ENCODE peak calls at places on chromosomes 6 and 20, in five cellular contexts. P is HEK293T, Z is H1, R is NT2/D1, K is HepG2. A is an unnamed sample.

GRCh38 chr6:41236276-41236675 is 8.1 kb downstream of the TREML4 start:
- DNase-seq in P (no peak), Z (no peak), R (no peak), K (no peak), A (no peak)

GRCh38 chr6:20706293-20707165 is 172.3 kb downstream of the CDKAL1 start:
- DNase-seq in P (no peak), Z (no peak), R (no peak), K (no peak), A (no peak)

GRCh38 chr20:8322654-8323053 is 190.6 kb downstream of the PLCB1 start:
- DNase-seq in P (no peak), Z (no peak), R (no peak), K (no peak), A (no peak)

GRCh38 chr6:152099816-152100618 is 292.5 kb downstream of the ESR1 start:
- DNase-seq in P (no peak), Z (no peak), R (no peak), K (no peak), A (no peak)

GRCh38 chr6:33684983-33685382 is 26.5 kb downstream of the UQCC2 start:
- DNase-seq in P (no peak), Z (no peak), R (no peak), K (no peak), A (no peak)

GRCh38 chr20:17848649-17849048 is 119.9 kb downstream of the SNX5 start:
- DNase-seq in P (no peak), Z (no peak), R (no peak), K (no peak), A (no peak)

GRCh38 chr20:51446656-51447055 is 95.9 kb downstream of the NFATC2 start:
- DNase-seq in P (peak), Z (no peak), R (peak), K (peak), A (no peak)

GRCh38 chr6:143405381-143406154 is 44.9 kb downstream of the ADAT2 start:
- DNase-seq in P (no peak), Z (no peak), R (no peak), K (no peak), A (no peak)

GRCh38 chr6:34142599-34142998 is 3.3 kb downstream of the GRM4 start:
- DNase-seq in P (no peak), Z (no peak), R (no peak), K (no peak), A (no peak)

GRCh38 chr6:36577298-36577697 is 16.9 kb upstream of the SRSF3 start:
- DNase-seq in P (no peak), Z (no peak), R (no peak), K (peak), A (no peak)

GRCh38 chr6:27472182-27472616 is 706 bp downstream of the ZNF184 start:
- DNase-seq in P (peak), Z (no peak), R (no peak), K (peak), A (peak)

GRCh38 chr6:7907159-7907558 is 3.4 kb downstream of the TXNDC5 start:
- DNase-seq in P (no peak), Z (no peak), R (no peak), K (no peak), A (no peak)

GRCh38 chr6:1388081-1388926 is 1.1 kb upstream of the FOXF2 start:
- DNase-seq in P (peak), Z (no peak), R (no peak), K (no peak), A (no peak)

GRCh38 chr20:31718952-31719643 is 3.6 kb downstream of the BCL2L1 start:
- DNase-seq in P (no peak), Z (no peak), R (no peak), K (no peak), A (no peak)

GRCh38 chr6:105790635-105791034 is 295.5 kb upstream of the PRDM1 start:
- DNase-seq in P (no peak), Z (no peak), R (no peak), K (no peak), A (no peak)

GRCh38 chr6:111291860-111292259 is 191.2 kb downstream of the REV3L start:
- DNase-seq in P (no peak), Z (no peak), R (no peak), K (no peak), A (no peak)
- TF ChIP-seq SUZ12 in P (no peak), Z (no peak), R (no peak), K (no peak), A (no peak)

GRCh38 chr6:137709424-137710281 is 157.4 kb upstream of the TNFAIP3 start:
- DNase-seq in P (no peak), Z (no peak), R (no peak), K (no peak), A (no peak)

GRCh38 chr6:137715589-137716045 is 151.4 kb upstream of the TNFAIP3 start:
- DNase-seq in P (no peak), Z (no peak), R (no peak), K (no peak), A (no peak)

GRCh38 chr6:137712587-137712986 is 154.5 kb upstream of the TNFAIP3 start:
- DNase-seq in P (no peak), Z (no peak), R (no peak), K (no peak), A (no peak)

GRCh38 chr6:137708481-137708880 is 158.6 kb upstream of the TNFAIP3 start:
- DNase-seq in P (no peak), Z (no peak), R (no peak), K (no peak), A (no peak)

GRCh38 chr6:137711929-137712328 is 155.1 kb upstream of the TNFAIP3 start:
- DNase-seq in P (no peak), Z (no peak), R (no peak), K (no peak), A (no peak)
- TF ChIP-seq SUZ12 in P (no peak), Z (no peak), R (no peak), K (no peak), A (no peak)

GRCh38 chr20:38136421-38137245 is 28.4 kb downstream of the TGM2 start:
- DNase-seq in P (no peak), Z (no peak), R (no peak), K (no peak), A (no peak)

GRCh38 chr20:38139156-38139912 is 25.7 kb downstream of the TGM2 start:
- DNase-seq in P (no peak), Z (no peak), R (no peak), K (no peak), A (no peak)

GRCh38 chr20:38137441-38138037 is 27.5 kb downstream of the TGM2 start:
- DNase-seq in P (no peak), Z (no peak), R (no peak), K (no peak), A (no peak)

GRCh38 chr20:38139919-38140753 is 24.9 kb downstream of the TGM2 start:
- DNase-seq in P (peak), Z (no peak), R (no peak), K (no peak), A (no peak)

DNA sequence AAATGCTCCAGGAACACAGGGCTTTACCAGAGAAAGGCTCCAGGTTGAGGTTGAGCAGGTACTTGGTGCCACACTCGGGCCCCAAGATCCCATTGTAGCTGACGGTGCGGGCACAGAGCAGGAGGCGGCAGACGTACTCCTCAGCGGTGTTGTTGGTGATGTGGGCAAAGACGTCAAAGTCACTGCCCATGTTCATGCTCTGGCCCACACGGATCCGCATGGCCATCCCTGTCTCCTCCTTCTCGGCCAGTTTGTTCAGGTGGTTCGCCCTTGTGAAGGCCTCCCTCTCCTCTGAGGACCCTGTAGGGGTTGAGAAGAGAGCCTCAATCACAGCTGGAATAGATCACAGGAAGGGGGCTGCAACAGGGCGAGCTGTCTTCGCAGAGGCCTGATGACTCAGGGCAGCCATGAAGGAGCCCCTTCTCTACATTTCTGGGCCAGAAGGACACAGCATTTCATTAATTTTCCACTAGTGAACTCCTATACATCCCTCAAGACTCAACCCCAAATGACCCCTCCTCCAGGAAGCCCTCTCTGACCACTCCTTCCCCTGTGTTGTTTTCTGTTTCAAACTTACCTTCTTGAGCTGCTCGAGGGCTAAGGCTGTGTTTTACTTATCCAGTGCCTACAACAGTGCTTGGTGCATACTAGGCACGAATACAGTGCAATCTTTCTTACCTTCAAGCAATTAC is 26.8 kb downstream of the TGM2 start:
- DNase-seq in P (no peak), Z (no peak), R (no peak), K (no peak), A (no peak)
- TF ChIP-seq SUZ12 in P (no peak), Z (no peak), R (no peak), K (no peak), A (no peak)

GRCh38 chr20:45370571-45371204 is 7.4 kb downstream of the TP53TG5 start:
- DNase-seq in P (no peak), Z (no peak), R (no peak), K (no peak), A (no peak)
- TF ChIP-seq SUZ12 in P (no peak), Z (no peak), R (no peak), K (no peak), A (no peak)

GRCh38 chr20:11469795-11470495 is 447.7 kb upstream of the BTBD3 start:
- DNase-seq in P (no peak), Z (no peak), R (no peak), K (no peak), A (no peak)

GRCh38 chr20:11468880-11469279 is 448.8 kb upstream of the BTBD3 start:
- DNase-seq in P (no peak), Z (no peak), R (no peak), K (no peak), A (no peak)

GRCh38 chr20:11473971-11474370 is 443.7 kb upstream of the BTBD3 start:
- DNase-seq in P (no peak), Z (no peak), R (no peak), K (no peak), A (no peak)
- TF ChIP-seq SUZ12 in P (no peak), Z (no peak), R (no peak), K (no peak), A (no peak)

DNA sequence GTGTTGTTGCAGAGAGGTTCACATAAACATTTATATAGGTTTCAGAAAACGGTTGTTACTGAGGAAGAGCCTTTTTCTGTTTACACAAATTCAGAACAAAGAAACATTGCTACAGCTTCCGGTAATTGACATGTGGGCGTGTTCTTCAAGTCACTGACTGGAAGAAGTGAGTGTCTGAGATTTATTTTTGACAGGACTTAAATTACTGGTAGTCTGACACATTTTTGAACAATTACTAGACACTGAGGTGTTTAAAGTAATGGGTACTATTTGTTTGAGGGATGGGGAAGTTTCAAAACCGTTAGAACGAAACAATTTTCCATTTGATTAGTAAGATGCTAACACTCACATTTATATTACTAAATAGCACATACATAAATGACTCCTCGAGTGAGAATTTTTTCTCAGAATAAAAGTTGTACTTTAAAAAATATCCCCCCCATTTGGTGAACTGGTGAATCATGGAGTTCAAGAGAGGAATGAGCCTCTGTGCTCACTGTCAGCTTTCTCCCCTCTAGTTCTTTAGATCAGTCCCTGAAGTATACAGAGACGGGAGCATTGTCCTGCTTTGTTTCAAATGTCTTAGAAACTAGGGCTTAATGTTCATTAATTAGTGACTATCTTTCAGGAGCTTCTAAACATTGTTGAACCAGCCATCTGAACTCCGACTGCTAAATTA is 98.7 kb downstream of the TSHZ2 start:
- DNase-seq in P (no peak), Z (no peak), R (no peak), K (peak), A (no peak)
- TF ChIP-seq SUZ12 in P (no peak), Z (no peak), R (no peak), K (no peak), A (no peak)

GRCh38 chr20:37556538-37556937 is 28.9 kb upstream of the BLCAP start:
- DNase-seq in P (no peak), Z (no peak), R (no peak), K (no peak), A (no peak)

GRCh38 chr20:37558306-37558705 is 30.6 kb upstream of the BLCAP start:
- DNase-seq in P (no peak), Z (no peak), R (no peak), K (no peak), A (no peak)

GRCh38 chr20:37547912-37548311 is 20.2 kb upstream of the BLCAP start:
- DNase-seq in P (no peak), Z (no peak), R (no peak), K (no peak), A (no peak)

DNA sequence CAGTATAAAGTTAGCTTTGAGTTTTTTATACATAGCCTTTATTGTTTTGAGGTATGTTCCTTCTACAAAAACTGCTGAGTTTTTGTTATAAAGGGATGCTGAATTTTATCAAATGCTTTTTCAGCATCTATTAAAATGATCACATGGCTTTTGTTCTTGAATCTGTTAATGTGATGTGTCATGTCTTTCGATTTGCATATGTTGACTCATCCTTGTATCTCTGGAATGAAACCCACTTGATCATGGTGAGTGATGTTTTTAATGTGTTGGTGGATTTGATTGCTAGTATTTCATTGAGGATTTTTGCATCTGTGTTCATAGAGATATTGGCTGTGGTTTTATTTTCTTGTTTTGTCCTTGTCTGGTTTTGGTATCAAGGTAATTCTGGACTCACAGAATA is 24.7 kb upstream of the BLCAP start:
- DNase-seq in P (no peak), Z (no peak), R (no peak), K (no peak), A (no peak)
- TF ChIP-seq SUZ12 in P (no peak), Z (no peak), R (no peak), K (no peak), A (no peak)

DNA sequence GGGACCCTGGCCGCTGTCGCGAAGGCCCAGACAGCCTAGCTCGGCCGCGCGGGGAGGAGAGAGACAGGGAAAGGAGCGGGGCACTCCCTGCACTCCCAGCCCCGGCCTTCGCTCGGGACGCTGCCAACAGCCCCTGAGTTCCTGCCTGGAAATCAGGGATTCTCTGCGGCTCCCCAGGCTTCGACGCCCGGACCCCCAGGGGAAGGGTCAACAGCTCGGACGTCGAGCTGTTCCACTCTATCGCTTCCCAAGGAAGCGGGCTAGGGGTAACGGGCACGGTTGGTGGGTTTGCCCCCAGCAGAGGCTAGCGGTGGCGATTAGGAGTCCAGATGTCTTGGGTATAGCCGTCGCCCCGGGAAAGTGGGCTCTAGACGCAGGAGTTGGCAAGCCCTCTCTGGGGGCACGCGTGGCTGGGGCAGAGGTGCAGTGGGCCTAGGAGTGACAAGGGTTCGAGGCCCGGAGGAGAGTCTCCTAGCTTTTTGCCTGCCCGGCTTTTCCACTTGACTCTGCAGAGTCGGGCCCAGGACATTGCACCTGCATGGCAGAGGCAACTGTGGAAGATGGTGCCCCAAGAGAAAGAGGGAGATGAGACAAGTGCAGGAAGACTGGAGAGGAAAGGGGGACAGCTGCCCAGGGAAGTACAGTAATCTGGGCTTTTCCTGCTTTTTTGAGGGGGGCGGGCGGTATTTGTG is 8.3 kb downstream of the POU3F2 start:
- DNase-seq in P (no peak), Z (no peak), R (no peak), K (no peak), A (no peak)
- TF ChIP-seq SUZ12 in P (no peak), Z (peak), R (no peak), K (no peak), A (no peak)

DNA sequence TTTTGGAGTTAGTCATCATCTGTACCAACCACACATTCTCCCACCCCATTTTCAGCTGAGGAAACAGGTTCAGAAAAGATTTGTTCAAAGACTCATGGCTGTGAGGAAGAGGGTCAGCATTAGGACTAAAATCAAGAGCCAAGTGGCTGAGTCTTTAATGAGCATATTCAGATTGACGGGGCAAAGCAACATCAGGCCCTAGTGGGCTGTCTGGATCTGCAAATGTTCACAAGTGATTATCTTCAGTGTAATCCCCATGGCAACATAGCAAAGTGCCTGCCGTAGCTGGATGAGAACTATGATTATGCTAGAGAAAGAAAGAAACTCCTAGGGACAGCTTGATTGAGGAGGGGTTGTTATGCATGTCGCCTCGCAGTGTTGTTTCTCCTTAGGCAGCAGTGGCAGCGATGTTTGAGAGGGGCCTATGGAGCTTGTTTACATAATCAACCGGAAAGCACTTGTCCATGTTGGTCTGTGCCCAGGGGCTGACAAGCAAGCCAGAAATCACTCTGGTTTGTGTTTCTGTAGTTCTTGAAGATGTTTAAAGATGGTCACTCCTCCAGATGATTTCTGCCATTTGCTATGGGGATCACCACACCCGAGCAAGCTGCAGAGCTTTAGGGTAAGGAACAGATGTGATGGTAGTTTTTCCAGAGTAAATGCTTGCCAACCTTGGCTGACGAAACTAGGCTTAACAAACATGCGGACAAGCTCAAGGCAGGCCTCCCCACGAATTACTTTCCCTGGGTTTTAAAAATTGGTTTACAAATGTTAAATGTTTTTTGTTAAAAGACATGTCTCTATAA is 124.3 kb upstream of the MLIP start:
- DNase-seq in P (no peak), Z (no peak), R (no peak), K (no peak), A (no peak)
- TF ChIP-seq SUZ12 in P (no peak), Z (no peak), R (no peak), K (no peak), A (no peak)

GRCh38 chr6:107666084-107666981 is 157.8 kb downstream of the SCML4 start:
- DNase-seq in P (peak), Z (no peak), R (no peak), K (peak), A (no peak)
- TF ChIP-seq SUZ12 in P (no peak), Z (no peak), R (no peak), K (no peak), A (no peak)

A was measured in GM12878.